ENCODE peak calls at places on chromosomes 12 and 14, in six cellular contexts. One of them, this sample, is unnamed.

GRCh38 chr12:132483208-132483607 is 6.7 kb upstream of the FBRSL1 start:
- DNase-seq in NCI-H446 treated with DMSO at 0.1 percent for 48 hours: no peak
- DNase-seq in nephron progenitor cell: no peak
- DNase-seq in NCI-H1436: no peak
- DNase-seq in stimulated activated CD4-positive, alpha-beta T cell treated with anti-CD3 and anti-CD28 coated beads, Interleukin-12 subunit alpha, Interleukin-12 subunit beta, amount 100 ng/mL, for 4 hours: no peak
- DNase-seq in IMR-90: no peak
- DNase-seq in this sample: no peak

GRCh38 chr14:82447586-82447985 is 913.9 kb upstream of the SEL1L start:
- DNase-seq in NCI-H446 treated with DMSO at 0.1 percent for 48 hours: no peak
- DNase-seq in nephron progenitor cell: peak
- DNase-seq in NCI-H1436: no peak
- DNase-seq in stimulated activated CD4-positive, alpha-beta T cell treated with anti-CD3 and anti-CD28 coated beads, Interleukin-12 subunit alpha, Interleukin-12 subunit beta, amount 100 ng/mL, for 4 hours: no peak
- DNase-seq in IMR-90: no peak
- DNase-seq in this sample: no peak

GRCh38 chr14:94368956-94369355 is 19.4 kb downstream of the SERPINA1 start:
- DNase-seq in NCI-H446 treated with DMSO at 0.1 percent for 48 hours: no peak
- DNase-seq in nephron progenitor cell: no peak
- DNase-seq in NCI-H1436: no peak
- DNase-seq in stimulated activated CD4-positive, alpha-beta T cell treated with anti-CD3 and anti-CD28 coated beads, Interleukin-12 subunit alpha, Interleukin-12 subunit beta, amount 100 ng/mL, for 4 hours: no peak
- DNase-seq in IMR-90: no peak
- DNase-seq in this sample: no peak

GRCh38 chr12:89671469-89671868 is 37.2 kb downstream of the ATP2B1 start:
- DNase-seq in NCI-H446 treated with DMSO at 0.1 percent for 48 hours: no peak
- DNase-seq in nephron progenitor cell: no peak
- DNase-seq in NCI-H1436: no peak
- DNase-seq in stimulated activated CD4-positive, alpha-beta T cell treated with anti-CD3 and anti-CD28 coated beads, Interleukin-12 subunit alpha, Interleukin-12 subunit beta, amount 100 ng/mL, for 4 hours: no peak
- DNase-seq in IMR-90: peak
- DNase-seq in this sample: peak

GRCh38 chr14:59425322-59425945 is 39.7 kb downstream of the GPR135 start:
- DNase-seq in NCI-H446 treated with DMSO at 0.1 percent for 48 hours: no peak
- DNase-seq in nephron progenitor cell: no peak
- DNase-seq in NCI-H1436: no peak
- DNase-seq in stimulated activated CD4-positive, alpha-beta T cell treated with anti-CD3 and anti-CD28 coated beads, Interleukin-12 subunit alpha, Interleukin-12 subunit beta, amount 100 ng/mL, for 4 hours: no peak
- DNase-seq in IMR-90: peak
- DNase-seq in this sample: peak

GRCh38 chr12:11795192-11795909 is 145.9 kb downstream of the ETV6 start:
- DNase-seq in NCI-H446 treated with DMSO at 0.1 percent for 48 hours: no peak
- DNase-seq in nephron progenitor cell: no peak
- DNase-seq in NCI-H1436: no peak
- DNase-seq in stimulated activated CD4-positive, alpha-beta T cell treated with anti-CD3 and anti-CD28 coated beads, Interleukin-12 subunit alpha, Interleukin-12 subunit beta, amount 100 ng/mL, for 4 hours: no peak
- DNase-seq in IMR-90: no peak
- DNase-seq in this sample: no peak

GRCh38 chr14:65704412-65704811 is 291.9 kb downstream of the FUT8 start:
- DNase-seq in NCI-H446 treated with DMSO at 0.1 percent for 48 hours: peak
- DNase-seq in nephron progenitor cell: no peak
- DNase-seq in NCI-H1436: no peak
- DNase-seq in stimulated activated CD4-positive, alpha-beta T cell treated with anti-CD3 and anti-CD28 coated beads, Interleukin-12 subunit alpha, Interleukin-12 subunit beta, amount 100 ng/mL, for 4 hours: no peak
- DNase-seq in IMR-90: peak
- DNase-seq in this sample: no peak

GRCh38 chr14:66380143-66380542 is 106.0 kb upstream of the CCDC196 start:
- DNase-seq in NCI-H446 treated with DMSO at 0.1 percent for 48 hours: no peak
- DNase-seq in nephron progenitor cell: no peak
- DNase-seq in NCI-H1436: no peak
- DNase-seq in stimulated activated CD4-positive, alpha-beta T cell treated with anti-CD3 and anti-CD28 coated beads, Interleukin-12 subunit alpha, Interleukin-12 subunit beta, amount 100 ng/mL, for 4 hours: no peak
- DNase-seq in IMR-90: no peak
- DNase-seq in this sample: no peak

GRCh38 chr12:56724660-56724988 is 475 bp downstream of the NACA start:
- DNase-seq in NCI-H446 treated with DMSO at 0.1 percent for 48 hours: no peak
- DNase-seq in nephron progenitor cell: no peak
- DNase-seq in NCI-H1436: no peak
- DNase-seq in stimulated activated CD4-positive, alpha-beta T cell treated with anti-CD3 and anti-CD28 coated beads, Interleukin-12 subunit alpha, Interleukin-12 subunit beta, amount 100 ng/mL, for 4 hours: no peak
- DNase-seq in IMR-90: no peak
- DNase-seq in this sample: no peak

GRCh38 chr12:75658286-75658685 is 146.9 kb upstream of the KRR1 start:
- DNase-seq in NCI-H446 treated with DMSO at 0.1 percent for 48 hours: no peak
- DNase-seq in nephron progenitor cell: no peak
- DNase-seq in NCI-H1436: no peak
- DNase-seq in stimulated activated CD4-positive, alpha-beta T cell treated with anti-CD3 and anti-CD28 coated beads, Interleukin-12 subunit alpha, Interleukin-12 subunit beta, amount 100 ng/mL, for 4 hours: no peak
- DNase-seq in IMR-90: no peak
- DNase-seq in this sample: no peak

GRCh38 chr14:79161576-79161975 is 991.4 kb downstream of the NRXN3 start:
- DNase-seq in NCI-H446 treated with DMSO at 0.1 percent for 48 hours: no peak
- DNase-seq in nephron progenitor cell: peak
- DNase-seq in NCI-H1436: no peak
- DNase-seq in stimulated activated CD4-positive, alpha-beta T cell treated with anti-CD3 and anti-CD28 coated beads, Interleukin-12 subunit alpha, Interleukin-12 subunit beta, amount 100 ng/mL, for 4 hours: no peak
- DNase-seq in IMR-90: peak
- DNase-seq in this sample: peak

GRCh38 chr14:24077086-24077485 is 5.7 kb downstream of the CPNE6 start:
- DNase-seq in NCI-H446 treated with DMSO at 0.1 percent for 48 hours: no peak
- DNase-seq in nephron progenitor cell: no peak
- DNase-seq in NCI-H1436: no peak
- DNase-seq in stimulated activated CD4-positive, alpha-beta T cell treated with anti-CD3 and anti-CD28 coated beads, Interleukin-12 subunit alpha, Interleukin-12 subunit beta, amount 100 ng/mL, for 4 hours: no peak
- DNase-seq in IMR-90: no peak
- DNase-seq in this sample: no peak

GRCh38 chr12:19298837-19299605 is 140.3 kb upstream of the AEBP2 start:
- DNase-seq in NCI-H446 treated with DMSO at 0.1 percent for 48 hours: peak
- DNase-seq in nephron progenitor cell: no peak
- DNase-seq in NCI-H1436: no peak
- DNase-seq in stimulated activated CD4-positive, alpha-beta T cell treated with anti-CD3 and anti-CD28 coated beads, Interleukin-12 subunit alpha, Interleukin-12 subunit beta, amount 100 ng/mL, for 4 hours: no peak
- DNase-seq in IMR-90: no peak
- DNase-seq in this sample: no peak

GRCh38 chr12:75705749-75706719 is 194.6 kb upstream of the KRR1 start:
- DNase-seq in NCI-H446 treated with DMSO at 0.1 percent for 48 hours: no peak
- DNase-seq in nephron progenitor cell: peak
- DNase-seq in NCI-H1436: no peak
- DNase-seq in stimulated activated CD4-positive, alpha-beta T cell treated with anti-CD3 and anti-CD28 coated beads, Interleukin-12 subunit alpha, Interleukin-12 subunit beta, amount 100 ng/mL, for 4 hours: no peak
- DNase-seq in IMR-90: peak
- DNase-seq in this sample: peak

GRCh38 chr12:100020370-100020769 is 35.6 kb upstream of the ANKS1B start:
- DNase-seq in NCI-H446 treated with DMSO at 0.1 percent for 48 hours: no peak
- DNase-seq in nephron progenitor cell: no peak
- DNase-seq in NCI-H1436: no peak
- DNase-seq in stimulated activated CD4-positive, alpha-beta T cell treated with anti-CD3 and anti-CD28 coated beads, Interleukin-12 subunit alpha, Interleukin-12 subunit beta, amount 100 ng/mL, for 4 hours: no peak
- DNase-seq in IMR-90: peak
- DNase-seq in this sample: no peak

GRCh38 chr14:72615511-72616121 is 278.3 kb downstream of the DPF3 start:
- DNase-seq in NCI-H446 treated with DMSO at 0.1 percent for 48 hours: no peak
- DNase-seq in nephron progenitor cell: peak
- DNase-seq in NCI-H1436: no peak
- DNase-seq in stimulated activated CD4-positive, alpha-beta T cell treated with anti-CD3 and anti-CD28 coated beads, Interleukin-12 subunit alpha, Interleukin-12 subunit beta, amount 100 ng/mL, for 4 hours: no peak
- DNase-seq in IMR-90: peak
- DNase-seq in this sample: no peak

GRCh38 chr14:99524804-99525698 is 43.8 kb downstream of the CCNK start:
- DNase-seq in NCI-H446 treated with DMSO at 0.1 percent for 48 hours: no peak
- DNase-seq in nephron progenitor cell: no peak
- DNase-seq in NCI-H1436: no peak
- DNase-seq in stimulated activated CD4-positive, alpha-beta T cell treated with anti-CD3 and anti-CD28 coated beads, Interleukin-12 subunit alpha, Interleukin-12 subunit beta, amount 100 ng/mL, for 4 hours: no peak
- DNase-seq in IMR-90: peak
- DNase-seq in this sample: no peak

GRCh38 chr12:74598819-74599218 is 61.2 kb downstream of the ATXN7L3B start:
- DNase-seq in NCI-H446 treated with DMSO at 0.1 percent for 48 hours: no peak
- DNase-seq in nephron progenitor cell: no peak
- DNase-seq in NCI-H1436: no peak
- DNase-seq in stimulated activated CD4-positive, alpha-beta T cell treated with anti-CD3 and anti-CD28 coated beads, Interleukin-12 subunit alpha, Interleukin-12 subunit beta, amount 100 ng/mL, for 4 hours: no peak
- DNase-seq in IMR-90: no peak
- DNase-seq in this sample: no peak

GRCh38 chr12:3315201-3315661 is 175.8 kb upstream of the PRMT8 start:
- DNase-seq in NCI-H446 treated with DMSO at 0.1 percent for 48 hours: no peak
- DNase-seq in nephron progenitor cell: no peak
- DNase-seq in NCI-H1436: no peak
- DNase-seq in stimulated activated CD4-positive, alpha-beta T cell treated with anti-CD3 and anti-CD28 coated beads, Interleukin-12 subunit alpha, Interleukin-12 subunit beta, amount 100 ng/mL, for 4 hours: no peak
- DNase-seq in IMR-90: peak
- DNase-seq in this sample: no peak

GRCh38 chr12:110581951-110582285 is 1.2 kb downstream of the PPTC7 start:
- DNase-seq in NCI-H446 treated with DMSO at 0.1 percent for 48 hours: no peak
- DNase-seq in nephron progenitor cell: no peak
- DNase-seq in NCI-H1436: no peak
- DNase-seq in stimulated activated CD4-positive, alpha-beta T cell treated with anti-CD3 and anti-CD28 coated beads, Interleukin-12 subunit alpha, Interleukin-12 subunit beta, amount 100 ng/mL, for 4 hours: no peak
- DNase-seq in IMR-90: no peak
- DNase-seq in this sample: no peak

GRCh38 chr14:102445641-102446040 is 63.9 kb downstream of the ANKRD9 start:
- DNase-seq in NCI-H446 treated with DMSO at 0.1 percent for 48 hours: no peak
- DNase-seq in nephron progenitor cell: no peak
- DNase-seq in NCI-H1436: no peak
- DNase-seq in stimulated activated CD4-positive, alpha-beta T cell treated with anti-CD3 and anti-CD28 coated beads, Interleukin-12 subunit alpha, Interleukin-12 subunit beta, amount 100 ng/mL, for 4 hours: no peak
- DNase-seq in IMR-90: no peak
- DNase-seq in this sample: no peak

GRCh38 chr12:49332891-49333371 is 4.1 kb downstream of the C1QL4 start:
- DNase-seq in NCI-H446 treated with DMSO at 0.1 percent for 48 hours: no peak
- DNase-seq in nephron progenitor cell: no peak
- DNase-seq in NCI-H1436: no peak
- DNase-seq in stimulated activated CD4-positive, alpha-beta T cell treated with anti-CD3 and anti-CD28 coated beads, Interleukin-12 subunit alpha, Interleukin-12 subunit beta, amount 100 ng/mL, for 4 hours: no peak
- DNase-seq in IMR-90: no peak
- DNase-seq in this sample: no peak

GRCh38 chr12:47860873-47861272 is 41.2 kb upstream of the HDAC7 start:
- DNase-seq in NCI-H446 treated with DMSO at 0.1 percent for 48 hours: no peak
- DNase-seq in nephron progenitor cell: no peak
- DNase-seq in NCI-H1436: no peak
- DNase-seq in stimulated activated CD4-positive, alpha-beta T cell treated with anti-CD3 and anti-CD28 coated beads, Interleukin-12 subunit alpha, Interleukin-12 subunit beta, amount 100 ng/mL, for 4 hours: no peak
- DNase-seq in IMR-90: no peak
- DNase-seq in this sample: no peak

GRCh38 chr12:50579757-50580267 is 75.0 kb downstream of the DIP2B start:
- DNase-seq in NCI-H446 treated with DMSO at 0.1 percent for 48 hours: no peak
- DNase-seq in nephron progenitor cell: no peak
- DNase-seq in NCI-H1436: no peak
- DNase-seq in stimulated activated CD4-positive, alpha-beta T cell treated with anti-CD3 and anti-CD28 coated beads, Interleukin-12 subunit alpha, Interleukin-12 subunit beta, amount 100 ng/mL, for 4 hours: no peak
- DNase-seq in IMR-90: peak
- DNase-seq in this sample: no peak

GRCh38 chr12:65868133-65868705 is 43.9 kb downstream of the HMGA2 start:
- DNase-seq in NCI-H446 treated with DMSO at 0.1 percent for 48 hours: no peak
- DNase-seq in nephron progenitor cell: no peak
- DNase-seq in NCI-H1436: no peak
- DNase-seq in stimulated activated CD4-positive, alpha-beta T cell treated with anti-CD3 and anti-CD28 coated beads, Interleukin-12 subunit alpha, Interleukin-12 subunit beta, amount 100 ng/mL, for 4 hours: no peak
- DNase-seq in IMR-90: peak
- DNase-seq in this sample: peak

GRCh38 chr14:91395998-91396660 is 21.5 kb downstream of the CCDC88C start:
- DNase-seq in NCI-H446 treated with DMSO at 0.1 percent for 48 hours: no peak
- DNase-seq in nephron progenitor cell: no peak
- DNase-seq in NCI-H1436: no peak
- DNase-seq in stimulated activated CD4-positive, alpha-beta T cell treated with anti-CD3 and anti-CD28 coated beads, Interleukin-12 subunit alpha, Interleukin-12 subunit beta, amount 100 ng/mL, for 4 hours: no peak
- DNase-seq in IMR-90: no peak
- DNase-seq in this sample: no peak

GRCh38 chr14:21978184-21978998 is 304.8 kb upstream of the OR4E1 start:
- DNase-seq in NCI-H446 treated with DMSO at 0.1 percent for 48 hours: no peak
- DNase-seq in nephron progenitor cell: peak
- DNase-seq in NCI-H1436: peak
- DNase-seq in stimulated activated CD4-positive, alpha-beta T cell treated with anti-CD3 and anti-CD28 coated beads, Interleukin-12 subunit alpha, Interleukin-12 subunit beta, amount 100 ng/mL, for 4 hours: no peak
- DNase-seq in IMR-90: peak
- DNase-seq in this sample: no peak